ENCODE peak calls at places on chromosome 9, in nine cellular contexts. Z is suprapubic skin, D is aorta, W is IMR-90, Y is keratinocyte, B is H9, A is A549, M is thyroid gland, O is cardiac muscle cell. H is an unnamed sample.

GRCh38 chr9:126331964-126332748 is 5.5 kb downstream of the MVB12B start:
- DNase-seq in Z (no peak), D (no peak), W (no peak), Y (no peak), B (no peak), A (no peak), M (no peak), O (no peak), H (no peak)

GRCh38 chr9:19788614-19789271 is at the start of gene SLC24A2:
- DNase-seq in Z (no peak), D (no peak), W (no peak), Y (no peak), B (peak; percentile 65), A (no peak), M (no peak), O (peak; percentile 19), H (no peak)

GRCh38 chr9:125066839-125067619 is 76.3 kb downstream of the SCAI start:
- DNase-seq in Z (no peak), D (no peak), W (peak; percentile 47), Y (no peak), B (no peak), A (no peak), M (no peak), O (peak; percentile 17), H (no peak)

GRCh38 chr9:71725590-71726338 is 42.5 kb downstream of the CEMIP2 start:
- DNase-seq in Z (no peak), D (no peak), W (peak; percentile 90), Y (peak; percentile 83), B (no peak), A (peak; percentile 70), M (no peak), O (peak; percentile 45), H (no peak)

GRCh38 chr9:15746905-15747304 is 194.1 kb downstream of the CCDC171 start:
- DNase-seq in Z (no peak), D (no peak), W (no peak), Y (no peak), B (peak; percentile 29), A (no peak), M (peak; percentile 8), O (no peak), H (no peak)

GRCh38 chr9:99557816-99558215 is 263.9 kb upstream of the NR4A3 start:
- DNase-seq in Z (no peak), D (no peak), W (no peak), Y (no peak), B (no peak), A (no peak), M (no peak), O (no peak), H (no peak)

GRCh38 chr9:134170525-134171315 is 6.4 kb upstream of the RNU6ATAC start:
- DNase-seq in Z (peak; percentile 66), D (peak; percentile 48), W (no peak), Y (no peak), B (no peak), A (no peak), M (no peak), O (no peak), H (no peak)

GRCh38 chr9:100216178-100216787 is 117.2 kb downstream of the INVS start:
- DNase-seq in Z (no peak), D (peak; percentile 53), W (peak; percentile 45), Y (peak; percentile 36), B (peak; percentile 78), A (peak; percentile 9), M (peak; percentile 31), O (peak; percentile 74), H (no peak)

GRCh38 chr9:90340421-90340820 is 302.2 kb downstream of the DIRAS2 start:
- DNase-seq in Z (no peak), D (no peak), W (peak; percentile 46), Y (no peak), B (no peak), A (no peak), M (no peak), O (peak; percentile 88), H (no peak)

GRCh38 chr9:80797841-80798688 is 891.3 kb downstream of the TLE1 start:
- DNase-seq in Z (no peak), D (no peak), W (peak; percentile 63), Y (no peak), B (no peak), A (no peak), M (no peak), O (peak; percentile 4), H (peak; percentile 67)

GRCh38 chr9:81103597-81104471 is 585.5 kb downstream of the TLE1 start:
- DNase-seq in Z (no peak), D (no peak), W (no peak), Y (no peak), B (no peak), A (no peak), M (no peak), O (peak; percentile 15), H (no peak)

GRCh38 chr9:38022995-38023394 is 46.0 kb downstream of the SHB start:
- DNase-seq in Z (no peak), D (no peak), W (no peak), Y (no peak), B (no peak), A (no peak), M (peak; percentile 74), O (no peak), H (no peak)

GRCh38 chr9:34197756-34198711 is 19.2 kb downstream of the UBAP1 start:
- DNase-seq in Z (no peak), D (no peak), W (no peak), Y (no peak), B (peak; percentile 90), A (no peak), M (no peak), O (no peak), H (no peak)

GRCh38 chr9:123569343-123569694 is 213.3 kb downstream of the CRB2 start:
- DNase-seq in Z (no peak), D (no peak), W (no peak), Y (no peak), B (no peak), A (no peak), M (no peak), O (no peak), H (no peak)

GRCh38 chr9:78958887-78959286 is 612.9 kb upstream of the TLE4 start:
- DNase-seq in Z (no peak), D (no peak), W (no peak), Y (no peak), B (no peak), A (no peak), M (no peak), O (no peak), H (no peak)

GRCh38 chr9:137083418-137084004 is 3.3 kb upstream of the MAN1B1 start:
- DNase-seq in Z (no peak), D (peak; percentile 83), W (peak; percentile 97), Y (peak; percentile 85), B (peak; percentile 52), A (peak; percentile 78), M (no peak), O (peak; percentile 94), H (peak; percentile 67)

GRCh38 chr9:99433555-99433954 is 211.5 kb downstream of the SEC61B start:
- DNase-seq in Z (no peak), D (peak; percentile 72), W (peak; percentile 89), Y (peak; percentile 54), B (no peak), A (peak; percentile 63), M (peak; percentile 26), O (peak; percentile 62), H (no peak)

GRCh38 chr9:27654629-27655285 is 81.5 kb upstream of the C9orf72 start:
- DNase-seq in Z (no peak), D (no peak), W (no peak), Y (no peak), B (no peak), A (no peak), M (no peak), O (no peak), H (no peak)

GRCh38 chr9:133124123-133124948 is 3.3 kb upstream of the RALGDS start:
- DNase-seq in Z (no peak), D (no peak), W (no peak), Y (no peak), B (no peak), A (no peak), M (no peak), O (no peak), H (no peak)
- H3K4me1 ChIP-seq in Z (peaks cover 87% of the 10 kb centered on the region), D (no peaks in the 10 kb centered on the region), W (peaks cover 24% of the 10 kb centered on the region), Y (peaks cover 35% of the 10 kb centered on the region), B (peaks cover 3% of the 10 kb centered on the region), A (peaks cover 20% of the 10 kb centered on the region), M (peaks cover 79% of the 10 kb centered on the region), O (peaks cover 52% of the 10 kb centered on the region), H (no peaks in the 10 kb centered on the region)

GRCh38 chr9:129235931-129236331 is 57.9 kb upstream of the IER5L start:
- DNase-seq in Z (no peak), D (no peak), W (no peak), Y (no peak), B (no peak), A (no peak), M (no peak), O (no peak), H (no peak)
- H3K4me1 ChIP-seq in Z (peaks cover 8% of the 10 kb centered on the region), D (no peaks in the 10 kb centered on the region), W (peaks cover 6% of the 10 kb centered on the region), Y (peaks cover 7% of the 10 kb centered on the region), B (no peaks in the 10 kb centered on the region), A (peaks cover 17% of the 10 kb centered on the region), M (no peaks in the 10 kb centered on the region), O (peaks cover 5% of the 10 kb centered on the region), H (peaks cover 7% of the 10 kb centered on the region)

GRCh38 chr9:129460323-129461261 is 160.3 kb downstream of the C9orf50 start:
- DNase-seq in Z (peak; percentile 98), D (peak; percentile 99), W (peak; percentile 98), Y (peak; percentile 73), B (peak; percentile 92), A (peak; percentile 99), M (peak; percentile 99), O (peak; percentile 100), H (peak; percentile 99)

GRCh38 chr9:129463477-129463876 is 157.4 kb downstream of the C9orf50 start:
- DNase-seq in Z (no peak), D (no peak), W (no peak), Y (no peak), B (no peak), A (no peak), M (no peak), O (no peak), H (no peak)

GRCh38 chr9:129459550-129460322 is 161.2 kb downstream of the C9orf50 start:
- DNase-seq in Z (no peak), D (no peak), W (no peak), Y (no peak), B (no peak), A (no peak), M (no peak), O (no peak), H (no peak)

GRCh38 chr9:129464972-129465833 is 155.7 kb downstream of the C9orf50 start:
- DNase-seq in Z (no peak), D (peak; percentile 74), W (peak; percentile 60), Y (no peak), B (no peak), A (no peak), M (peak; percentile 86), O (peak; percentile 72), H (peak; percentile 60)

GRCh38 chr9:129462360-129462759 is 158.5 kb downstream of the C9orf50 start:
- DNase-seq in Z (no peak), D (no peak), W (no peak), Y (no peak), B (no peak), A (no peak), M (no peak), O (no peak), H (no peak)
- H3K4me1 ChIP-seq in Z (peaks cover 61% of the 10 kb centered on the region), D (no peaks in the 10 kb centered on the region), W (peaks cover 39% of the 10 kb centered on the region), Y (peaks cover 26% of the 10 kb centered on the region), B (no peaks in the 10 kb centered on the region), A (peaks cover 61% of the 10 kb centered on the region), M (peaks cover 64% of the 10 kb centered on the region), O (peaks cover 40% of the 10 kb centered on the region), H (peaks cover 43% of the 10 kb centered on the region)

GRCh38 chr9:129484325-129485000 is 136.4 kb downstream of the C9orf50 start:
- DNase-seq in Z (no peak), D (no peak), W (no peak), Y (no peak), B (no peak), A (no peak), M (no peak), O (no peak), H (no peak)
- H3K4me1 ChIP-seq in Z (peaks cover 95% of the 10 kb centered on the region), D (no peaks in the 10 kb centered on the region), W (peaks cover 57% of the 10 kb centered on the region), Y (peaks cover 47% of the 10 kb centered on the region), B (no peaks in the 10 kb centered on the region), A (peaks cover 90% of the 10 kb centered on the region), M (peaks cover 84% of the 10 kb centered on the region), O (peaks cover 58% of the 10 kb centered on the region), H (peaks cover 17% of the 10 kb centered on the region)